ENCODE peak calls at places on chromosomes 3 and 15, in four cellular contexts. One of them, this sample, is unnamed.

GRCh38 chr3:153290278-153291015 is 128.4 kb downstream of the RAP2B start:
- DNase-seq in Peyer's patch: no peak
- DNase-seq in ovary: no peak
- DNase-seq in gastrocnemius medialis: no peak
- DNase-seq in this sample: no peak

GRCh38 chr3:59257506-59257905 is 207.7 kb upstream of the CFAP20DC start:
- DNase-seq in Peyer's patch: no peak
- DNase-seq in ovary: no peak
- DNase-seq in gastrocnemius medialis: no peak
- DNase-seq in this sample: no peak

GRCh38 chr3:140529558-140529957 is 148.3 kb upstream of the TRIM42 start:
- DNase-seq in Peyer's patch: no peak
- DNase-seq in ovary: no peak
- DNase-seq in gastrocnemius medialis: no peak
- DNase-seq in this sample: no peak

GRCh38 chr3:76470285-76470684 is 569.6 kb upstream of the ROBO2 start:
- DNase-seq in Peyer's patch: no peak
- DNase-seq in ovary: no peak
- DNase-seq in gastrocnemius medialis: no peak
- DNase-seq in this sample: no peak

GRCh38 chr3:108489776-108490175 is 20.6 kb downstream of the MYH15 start:
- DNase-seq in Peyer's patch: peak
- DNase-seq in ovary: no peak
- DNase-seq in gastrocnemius medialis: no peak
- DNase-seq in this sample: peak

GRCh38 chr3:165854696-165855095 is 17.5 kb upstream of the BCHE start:
- DNase-seq in Peyer's patch: no peak
- DNase-seq in ovary: no peak
- DNase-seq in gastrocnemius medialis: no peak
- DNase-seq in this sample: no peak

GRCh38 chr3:127254730-127255129 is 33.1 kb downstream of the PRR20G start:
- DNase-seq in Peyer's patch: no peak
- DNase-seq in ovary: no peak
- DNase-seq in gastrocnemius medialis: no peak
- DNase-seq in this sample: no peak

GRCh38 chr3:72700106-72700505 is 148.1 kb downstream of the SHQ1 start:
- DNase-seq in Peyer's patch: no peak
- DNase-seq in ovary: no peak
- DNase-seq in gastrocnemius medialis: no peak
- DNase-seq in this sample: no peak

GRCh38 chr3:24299801-24300626 is 194.6 kb downstream of the THRB start:
- DNase-seq in Peyer's patch: no peak
- DNase-seq in ovary: no peak
- DNase-seq in gastrocnemius medialis: no peak
- DNase-seq in this sample: no peak

GRCh38 chr3:111610189-111610588 is 15.0 kb upstream of the ZBED2 start:
- DNase-seq in Peyer's patch: no peak
- DNase-seq in ovary: no peak
- DNase-seq in gastrocnemius medialis: no peak
- DNase-seq in this sample: no peak

GRCh38 chr3:50453907-50454306 is 49.5 kb downstream of the CACNA2D2 start:
- DNase-seq in Peyer's patch: no peak
- DNase-seq in ovary: no peak
- DNase-seq in gastrocnemius medialis: no peak
- DNase-seq in this sample: no peak

GRCh38 chr3:72018339-72018984 is 233.5 kb upstream of the PROK2 start:
- DNase-seq in Peyer's patch: no peak
- DNase-seq in ovary: no peak
- DNase-seq in gastrocnemius medialis: no peak
- DNase-seq in this sample: no peak

GRCh38 chr15:77823736-77824135 is 191.0 kb upstream of the LINGO1 start:
- DNase-seq in Peyer's patch: no peak
- DNase-seq in ovary: no peak
- DNase-seq in gastrocnemius medialis: no peak
- DNase-seq in this sample: no peak

GRCh38 chr3:45026957-45027356 is 854 bp downstream of the CLEC3B start:
- DNase-seq in Peyer's patch: no peak
- DNase-seq in ovary: no peak
- DNase-seq in gastrocnemius medialis: peak
- DNase-seq in this sample: peak

DNA sequence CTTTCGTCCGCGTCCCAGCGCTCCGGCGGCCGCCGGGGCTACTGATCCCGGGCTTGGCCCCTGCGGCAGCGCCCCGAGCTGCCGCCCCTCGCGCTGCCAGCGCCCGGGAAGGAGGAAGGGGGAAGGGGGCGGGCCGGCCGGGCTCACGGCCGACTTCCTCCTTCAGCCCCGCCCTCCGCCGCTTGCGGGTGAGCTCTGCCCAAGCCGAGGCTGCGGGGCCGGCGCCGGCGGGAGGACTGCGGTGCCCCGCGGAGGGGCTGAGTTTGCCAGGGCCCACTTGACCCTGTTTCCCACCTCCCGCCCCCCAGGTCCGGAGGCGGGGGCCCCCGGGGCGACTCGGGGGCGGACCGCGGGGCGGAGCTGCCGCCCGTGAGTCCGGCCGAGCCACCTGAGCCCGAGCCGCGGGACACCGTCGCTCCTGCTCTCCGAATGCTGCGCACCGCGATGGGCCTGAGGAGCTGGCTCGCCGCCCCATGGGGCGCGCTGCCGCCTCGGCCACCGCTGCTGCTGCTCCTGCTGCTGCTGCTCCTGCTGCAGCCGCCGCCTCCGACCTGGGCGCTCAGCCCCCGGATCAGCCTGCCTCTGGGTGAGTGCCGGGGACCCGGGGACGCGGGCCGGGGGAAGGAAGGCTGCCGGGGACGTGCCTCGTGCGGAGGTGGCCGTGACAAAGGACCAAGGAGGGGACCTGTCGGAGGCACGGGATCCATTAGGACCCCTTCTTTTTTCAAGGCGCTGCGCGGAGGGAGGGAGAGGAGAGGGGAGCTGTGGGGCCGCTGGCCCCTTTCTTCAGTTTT is at the start of gene SEMA4B:
- DNase-seq in Peyer's patch: peak
- DNase-seq in ovary: peak
- DNase-seq in gastrocnemius medialis: peak
- DNase-seq in this sample: peak
- TF ChIP-seq POLR2A in Peyer's patch: peak
- TF ChIP-seq POLR2A in ovary: no peak
- TF ChIP-seq POLR2A in gastrocnemius medialis: peak
- TF ChIP-seq POLR2A in this sample: no peak

GRCh38 chr3:169772951-169773816 is at the start of gene MYNN:
- DNase-seq in Peyer's patch: peak
- DNase-seq in ovary: peak
- DNase-seq in gastrocnemius medialis: peak
- DNase-seq in this sample: peak
- TF ChIP-seq CTCF in Peyer's patch: no peak
- TF ChIP-seq CTCF in ovary: no peak
- TF ChIP-seq CTCF in gastrocnemius medialis: no peak
- TF ChIP-seq CTCF in this sample: no peak

GRCh38 chr3:49025005-49025792 is 3.3 kb downstream of the NDUFAF3 start:
- DNase-seq in Peyer's patch: no peak
- DNase-seq in ovary: peak
- DNase-seq in gastrocnemius medialis: no peak
- DNase-seq in this sample: no peak
- TF ChIP-seq POLR2A in Peyer's patch: no peak
- TF ChIP-seq POLR2A in ovary: no peak
- TF ChIP-seq POLR2A in gastrocnemius medialis: no peak
- TF ChIP-seq POLR2A in this sample: no peak

GRCh38 chr15:57762302-57762701 is 55.8 kb downstream of the POLR2M start:
- DNase-seq in Peyer's patch: no peak
- DNase-seq in ovary: no peak
- DNase-seq in gastrocnemius medialis: no peak
- DNase-seq in this sample: peak
- TF ChIP-seq CTCF in Peyer's patch: no peak
- TF ChIP-seq CTCF in ovary: no peak
- TF ChIP-seq CTCF in gastrocnemius medialis: no peak
- TF ChIP-seq CTCF in this sample: no peak

DNA sequence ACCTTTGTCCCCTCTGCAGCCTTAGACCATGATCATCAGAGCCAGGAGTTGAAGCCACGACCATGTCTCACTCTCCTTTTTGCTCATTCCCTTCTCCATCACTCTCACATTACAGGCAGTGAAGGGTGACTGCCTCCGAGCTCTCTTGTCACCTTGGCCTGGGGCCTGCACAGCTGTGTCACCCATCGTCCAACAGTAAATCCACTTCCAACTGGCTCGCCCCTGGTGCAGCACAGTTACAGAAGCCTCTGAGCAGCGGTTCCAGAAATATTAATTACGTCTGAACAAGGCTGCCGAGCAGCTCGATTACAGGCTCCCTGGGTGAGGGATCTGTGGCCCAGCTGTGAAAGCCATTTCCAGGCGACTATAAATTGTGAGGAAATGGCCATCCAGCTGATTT is 528.2 kb downstream of the NR2F2 start:
- DNase-seq in Peyer's patch: no peak
- DNase-seq in ovary: no peak
- DNase-seq in gastrocnemius medialis: no peak
- DNase-seq in this sample: no peak
- TF ChIP-seq POLR2A in Peyer's patch: no peak
- TF ChIP-seq POLR2A in ovary: no peak
- TF ChIP-seq POLR2A in gastrocnemius medialis: no peak
- TF ChIP-seq POLR2A in this sample: no peak

GRCh38 chr15:25438601-25439455 is at the start of gene UBE3A:
- DNase-seq in Peyer's patch: peak
- DNase-seq in ovary: peak
- DNase-seq in gastrocnemius medialis: peak
- DNase-seq in this sample: peak
- TF ChIP-seq CTCF in Peyer's patch: no peak
- TF ChIP-seq CTCF in ovary: peak
- TF ChIP-seq CTCF in gastrocnemius medialis: peak
- TF ChIP-seq CTCF in this sample: no peak